ENCODE peak calls at places on chromosomes 11 and 22, in seven cellular contexts. X is PC-3, V is A549, H is BJ, O is heart right ventricle, S is mesothelial cell of epicardium, M is activated B cell treated with CpG ODN at 0.5 μM for 24 hours. J is an unnamed sample.

GRCh38 chr22:36056980-36057379 is 28.4 kb upstream of the RBFOX2 start:
- DNase-seq in O (no peak), X (peak), V (no peak), M (no peak), H (no peak), S (no peak), J (no peak)

GRCh38 chr22:41564563-41564962 is 3.8 kb downstream of the CSDC2 start:
- DNase-seq in M (no peak), X (peak), V (no peak), S (no peak), H (no peak), O (no peak), J (no peak)

GRCh38 chr11:57597971-57598830 is 716 bp downstream of the SERPING1 start:
- DNase-seq in X (no peak), H (no peak), V (no peak), S (peak), O (peak), M (no peak), J (no peak)

GRCh38 chr11:47858169-47858543 is 10.0 kb upstream of the NUP160 start:
- DNase-seq in S (no peak), O (no peak), M (no peak), H (peak), X (peak), V (peak), J (no peak)

GRCh38 chr22:34975721-34976120 is 90.2 kb upstream of the ISX start:
- DNase-seq in X (peak), M (no peak), S (no peak), O (no peak), H (no peak), V (peak), J (no peak)

GRCh38 chr11:638616-639323 is 1.7 kb downstream of the DRD4 start:
- DNase-seq in V (no peak), X (no peak), S (no peak), M (no peak), H (no peak), O (no peak), J (no peak)

GRCh38 chr11:101267654-101268053 is 138.0 kb upstream of the PGR start:
- DNase-seq in H (no peak), S (no peak), O (no peak), X (no peak), M (no peak), V (no peak), J (no peak)

GRCh38 chr11:122727101-122727929 is 71.8 kb downstream of the UBASH3B start:
- DNase-seq in M (no peak), X (no peak), O (no peak), S (no peak), V (no peak), H (no peak), J (peak)

GRCh38 chr11:108718466-108718865 is 53.6 kb downstream of the DDX10 start:
- DNase-seq in H (no peak), X (no peak), M (no peak), S (no peak), V (no peak), O (no peak), J (no peak)

GRCh38 chr11:2529636-2530035 is 84.8 kb downstream of the KCNQ1 start:
- DNase-seq in V (no peak), H (no peak), X (no peak), S (peak), M (no peak), O (peak), J (no peak)

GRCh38 chr11:686451-687243 is 8.4 kb downstream of the DEAF1 start:
- DNase-seq in O (no peak), X (no peak), V (no peak), H (no peak), S (no peak), M (no peak), J (no peak)

GRCh38 chr11:8987446-8987845 is 16.4 kb downstream of the NRIP3 start:
- DNase-seq in M (no peak), S (no peak), H (no peak), X (no peak), V (no peak), O (no peak), J (no peak)

GRCh38 chr22:24845036-24845918 is 39.3 kb downstream of the SGSM1 start:
- DNase-seq in S (no peak), M (no peak), H (peak), O (no peak), X (peak), V (peak), J (no peak)

GRCh38 chr22:19291580-19292261 is at the start of gene CLTCL1:
- DNase-seq in M (peak), V (peak), O (peak), X (peak), S (peak), H (no peak), J (peak)

GRCh38 chr11:68689737-68690625 is 5.6 kb downstream of the GAL start:
- DNase-seq in X (no peak), V (no peak), H (no peak), M (no peak), S (no peak), O (no peak), J (no peak)

GRCh38 chr11:126817523-126818450 is 182.8 kb downstream of the KIRREL3 start:
- DNase-seq in X (no peak), O (no peak), M (no peak), H (no peak), V (no peak), S (no peak), J (no peak)
- TF ChIP-seq CTCF in X (no peak), O (no peak), M (no peak), H (no peak), V (no peak), S (no peak), J (no peak)

GRCh38 chr11:67493548-67494370 is 10.9 kb downstream of the AIP start:
- DNase-seq in M (no peak), O (no peak), X (no peak), S (no peak), V (no peak), H (no peak), J (no peak)

GRCh38 chr11:67494371-67495233 is 10.6 kb downstream of the PITPNM1 start:
- DNase-seq in S (no peak), X (no peak), O (no peak), H (no peak), V (no peak), M (no peak), J (no peak)

GRCh38 chr11:67491276-67492068 is 8.6 kb downstream of the AIP start:
- DNase-seq in V (no peak), X (no peak), S (no peak), H (no peak), M (no peak), O (no peak), J (no peak)

GRCh38 chr11:67492069-67492727 is 9.4 kb downstream of the AIP start:
- DNase-seq in O (no peak), M (no peak), H (no peak), X (no peak), S (no peak), V (no peak), J (no peak)

DNA sequence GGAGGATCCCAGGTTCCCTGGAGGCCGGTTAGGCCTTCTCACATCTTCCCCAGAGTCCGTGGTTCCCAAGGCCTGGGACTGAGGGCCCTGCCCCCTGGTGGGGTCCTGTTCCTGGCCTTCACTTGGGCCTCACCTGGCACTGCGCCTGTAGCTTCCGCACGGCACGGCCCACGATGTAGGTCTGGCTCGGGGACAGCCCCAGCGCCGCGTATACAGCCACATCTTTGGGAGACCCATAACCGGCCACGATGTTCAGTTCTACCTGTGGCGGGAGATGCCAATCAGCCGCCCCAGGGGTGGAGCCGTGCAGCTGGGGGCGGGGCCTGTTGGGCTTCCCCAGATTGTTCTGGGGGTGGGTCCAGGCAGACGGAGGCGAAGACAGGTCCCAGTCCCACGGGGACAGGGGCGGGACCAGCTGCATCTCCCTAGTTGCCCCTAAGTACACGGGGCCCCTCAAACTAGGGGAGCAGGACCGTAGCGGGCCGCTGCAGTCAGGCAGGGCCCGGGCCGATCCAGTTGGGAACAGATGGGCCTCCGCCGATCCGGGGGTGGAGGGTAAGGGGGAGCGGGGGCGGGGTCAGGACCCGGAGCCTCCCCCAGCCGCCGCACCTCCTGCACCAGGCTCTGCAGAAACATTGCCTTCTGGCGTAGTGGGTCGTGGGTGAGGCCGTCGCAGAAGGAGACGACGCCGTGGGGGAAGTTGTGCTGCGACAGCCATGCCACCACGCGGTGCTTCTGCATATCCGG is 10.1 kb downstream of the AIP start:
- DNase-seq in H (no peak), X (no peak), O (no peak), V (no peak), S (no peak), M (no peak), J (no peak)
- TF ChIP-seq CTCF in H (no peak), X (no peak), O (no peak), V (no peak), S (no peak), M (no peak), J (no peak)

DNA sequence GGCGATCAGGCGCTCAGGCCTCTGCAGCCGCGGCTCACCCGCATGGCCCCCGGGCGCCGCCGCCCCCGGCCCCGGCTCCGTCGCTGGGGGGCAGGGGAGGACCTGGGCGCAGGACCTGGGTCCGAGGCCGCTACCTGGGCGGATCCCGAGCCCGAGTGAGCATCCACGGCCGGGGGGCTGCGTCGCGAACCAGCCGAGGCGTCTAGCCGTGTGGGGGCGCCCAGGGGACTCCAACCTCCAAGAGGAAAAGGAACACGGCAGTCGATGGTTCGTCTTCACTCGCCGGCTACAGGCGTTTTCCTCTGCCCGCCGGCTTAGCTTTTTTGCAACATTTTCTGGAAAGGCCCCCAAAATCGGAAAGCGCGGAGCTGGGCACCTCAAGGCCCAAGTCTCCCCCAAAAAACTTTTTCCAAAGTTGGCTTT is 698 bp downstream of the PDGFB start:
- DNase-seq in X (no peak), O (no peak), V (peak), M (no peak), S (no peak), H (no peak), J (no peak)
- TF ChIP-seq CTCF in X (peak), O (no peak), V (no peak), M (no peak), S (no peak), H (no peak), J (peak)

DNA sequence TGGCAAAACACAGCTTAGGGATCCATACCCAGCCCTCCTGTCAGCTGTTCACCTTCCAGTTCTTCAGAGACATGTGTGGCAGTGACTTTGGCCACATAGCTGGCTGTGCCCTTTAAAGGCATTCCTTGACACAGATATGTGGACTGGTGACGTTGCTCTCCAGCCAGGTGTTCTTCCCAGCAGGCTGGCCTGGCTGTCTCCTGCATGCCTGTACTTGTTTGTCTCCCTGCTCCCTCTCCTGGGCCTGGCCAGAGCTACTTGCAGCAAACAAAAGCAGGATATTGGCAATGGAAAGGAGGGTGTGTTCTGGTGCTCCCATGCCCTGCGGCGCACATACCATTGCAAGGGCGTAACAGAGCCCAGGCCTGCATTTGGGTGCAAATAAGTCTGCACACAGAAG is 38.3 kb downstream of the PIK3IP1 start:
- DNase-seq in V (no peak), M (no peak), H (no peak), S (no peak), O (peak), X (no peak), J (no peak)
- TF ChIP-seq CTCF in V (no peak), M (no peak), H (no peak), S (no peak), O (no peak), X (no peak), J (no peak)

GRCh38 chr11:119187123-119187892 is 2.0 kb downstream of the NHERF4 start:
- DNase-seq in M (no peak), V (no peak), O (no peak), H (no peak), X (no peak), S (no peak), J (no peak)
- TF ChIP-seq CTCF in M (no peak), V (no peak), O (no peak), H (no peak), X (no peak), S (no peak), J (no peak)

GRCh38 chr11:96012086-96012824 is 88.3 kb upstream of the MTMR2 start:
- DNase-seq in H (no peak), S (no peak), V (peak), X (peak), O (no peak), M (peak), J (peak)
- TF ChIP-seq CTCF in H (peak), S (no peak), V (peak), X (peak), O (no peak), M (no peak), J (peak)

GRCh38 chr22:45638834-45639746 is 32.5 kb upstream of the ATXN10 start:
- DNase-seq in V (peak), O (peak), S (no peak), H (no peak), X (peak), M (no peak), J (no peak)
- TF ChIP-seq CTCF in V (peak), O (no peak), S (no peak), H (no peak), X (no peak), M (no peak), J (no peak)

GRCh38 chr22:33213383-33214075 is 155.3 kb upstream of the SYN3 start:
- DNase-seq in X (no peak), M (no peak), H (no peak), V (no peak), S (no peak), O (no peak), J (no peak)

GRCh38 chr22:33204408-33204807 is 146.2 kb upstream of the SYN3 start:
- DNase-seq in M (no peak), V (no peak), S (no peak), H (no peak), O (no peak), X (no peak), J (no peak)

DNA sequence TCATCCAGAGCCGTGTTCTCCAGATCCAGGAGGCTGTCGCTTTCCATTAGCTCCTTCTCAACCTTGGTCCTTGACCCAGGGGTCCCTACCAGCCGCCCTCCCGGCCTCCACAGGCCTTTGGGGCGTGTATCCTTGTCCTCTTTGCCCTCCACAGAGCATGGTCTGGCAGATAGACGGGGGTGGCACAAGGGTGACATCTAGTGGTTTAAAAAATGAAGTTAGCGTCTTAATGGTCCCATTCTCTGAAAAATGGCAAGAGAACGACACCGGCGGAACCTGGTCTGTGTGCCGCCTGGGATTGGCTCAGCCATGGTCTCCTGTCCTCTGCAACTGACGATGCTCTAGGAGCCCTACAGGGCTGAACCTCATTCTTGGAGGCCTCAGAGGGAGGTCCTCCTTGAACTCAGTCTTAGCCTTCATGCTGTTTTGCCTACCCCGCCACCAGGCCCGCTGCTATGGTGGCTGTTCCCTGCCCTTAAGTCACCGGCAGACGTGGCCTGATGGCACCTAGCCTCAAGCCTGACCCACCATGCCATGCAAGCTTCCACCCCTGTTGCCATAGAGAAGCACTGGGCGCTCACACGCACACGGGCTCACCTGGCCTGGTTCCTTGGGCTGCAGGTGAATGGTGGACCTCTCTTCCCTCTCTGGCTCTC is 152.1 kb upstream of the SYN3 start:
- DNase-seq in O (no peak), V (peak), M (peak), X (peak), H (no peak), S (no peak), J (peak)
- TF ChIP-seq CTCF in O (no peak), V (peak), M (peak), X (peak), H (peak), S (peak), J (peak)